ENCODE peak calls at places on chromosomes 4 and X, in seven cellular contexts. One of them, this sample, is unnamed.

GRCh38 chr4:130074096-130074495 is 978.1 kb downstream of the C4orf33 start:
- DNase-seq in NCI-H510A treated with DMSO at 0.1 percent for 48 hours: no peak
- DNase-seq in activated CD4-positive, alpha-beta T cell treated with anti-CD3 and anti-CD28 coated beads, Interleukin-2, amount 50 U/mL, for 1 hour: no peak
- DNase-seq in NCI-H345: no peak
- DNase-seq in upper lobe of left lung: no peak
- DNase-seq in mesenchymal stem cell: no peak
- DNase-seq in uterus: no peak
- DNase-seq in this sample: no peak

GRCh38 chrX:25151749-25152148 is 136.0 kb upstream of the ARX start:
- DNase-seq in NCI-H510A treated with DMSO at 0.1 percent for 48 hours: no peak
- DNase-seq in activated CD4-positive, alpha-beta T cell treated with anti-CD3 and anti-CD28 coated beads, Interleukin-2, amount 50 U/mL, for 1 hour: no peak
- DNase-seq in upper lobe of left lung: no peak
- DNase-seq in uterus: no peak
- DNase-seq in mesenchymal stem cell: no peak
- DNase-seq in NCI-H345: no peak
- DNase-seq in this sample: no peak

GRCh38 chr4:121633642-121634041 is 63.1 kb downstream of the ANXA5 start:
- DNase-seq in mesenchymal stem cell: no peak
- DNase-seq in activated CD4-positive, alpha-beta T cell treated with anti-CD3 and anti-CD28 coated beads, Interleukin-2, amount 50 U/mL, for 1 hour: no peak
- DNase-seq in NCI-H510A treated with DMSO at 0.1 percent for 48 hours: no peak
- DNase-seq in upper lobe of left lung: no peak
- DNase-seq in uterus: no peak
- DNase-seq in NCI-H345: no peak
- DNase-seq in this sample: no peak

GRCh38 chr4:158125325-158125724 is 47.5 kb downstream of the GASK1B start:
- DNase-seq in uterus: no peak
- DNase-seq in mesenchymal stem cell: no peak
- DNase-seq in NCI-H345: no peak
- DNase-seq in NCI-H510A treated with DMSO at 0.1 percent for 48 hours: no peak
- DNase-seq in upper lobe of left lung: no peak
- DNase-seq in activated CD4-positive, alpha-beta T cell treated with anti-CD3 and anti-CD28 coated beads, Interleukin-2, amount 50 U/mL, for 1 hour: no peak
- DNase-seq in this sample: no peak

GRCh38 chrX:154142386-154142785 is 1.7 kb upstream of the OPN1LW start:
- DNase-seq in uterus: peak
- DNase-seq in upper lobe of left lung: no peak
- DNase-seq in activated CD4-positive, alpha-beta T cell treated with anti-CD3 and anti-CD28 coated beads, Interleukin-2, amount 50 U/mL, for 1 hour: no peak
- DNase-seq in NCI-H345: no peak
- DNase-seq in NCI-H510A treated with DMSO at 0.1 percent for 48 hours: no peak
- DNase-seq in mesenchymal stem cell: no peak
- DNase-seq in this sample: no peak

GRCh38 chr4:10079951-10080873 is 36.4 kb downstream of the WDR1 start:
- DNase-seq in upper lobe of left lung: peak
- DNase-seq in NCI-H345: no peak
- DNase-seq in uterus: peak
- DNase-seq in mesenchymal stem cell: no peak
- DNase-seq in activated CD4-positive, alpha-beta T cell treated with anti-CD3 and anti-CD28 coated beads, Interleukin-2, amount 50 U/mL, for 1 hour: no peak
- DNase-seq in NCI-H510A treated with DMSO at 0.1 percent for 48 hours: no peak
- DNase-seq in this sample: no peak

GRCh38 chr4:144787365-144788263 is 141.7 kb downstream of the HHIP start:
- DNase-seq in activated CD4-positive, alpha-beta T cell treated with anti-CD3 and anti-CD28 coated beads, Interleukin-2, amount 50 U/mL, for 1 hour: no peak
- DNase-seq in NCI-H345: no peak
- DNase-seq in upper lobe of left lung: no peak
- DNase-seq in mesenchymal stem cell: peak
- DNase-seq in NCI-H510A treated with DMSO at 0.1 percent for 48 hours: peak
- DNase-seq in uterus: no peak
- DNase-seq in this sample: peak

GRCh38 chrX:100090931-100091330 is 319.1 kb downstream of the PCDH19 start:
- DNase-seq in activated CD4-positive, alpha-beta T cell treated with anti-CD3 and anti-CD28 coated beads, Interleukin-2, amount 50 U/mL, for 1 hour: no peak
- DNase-seq in uterus: no peak
- DNase-seq in NCI-H510A treated with DMSO at 0.1 percent for 48 hours: no peak
- DNase-seq in mesenchymal stem cell: peak
- DNase-seq in upper lobe of left lung: no peak
- DNase-seq in NCI-H345: no peak
- DNase-seq in this sample: no peak

GRCh38 chr4:111064342-111064993 is 441.6 kb upstream of the PITX2 start:
- DNase-seq in mesenchymal stem cell: peak
- DNase-seq in upper lobe of left lung: no peak
- DNase-seq in NCI-H345: no peak
- DNase-seq in activated CD4-positive, alpha-beta T cell treated with anti-CD3 and anti-CD28 coated beads, Interleukin-2, amount 50 U/mL, for 1 hour: no peak
- DNase-seq in uterus: no peak
- DNase-seq in NCI-H510A treated with DMSO at 0.1 percent for 48 hours: no peak
- DNase-seq in this sample: no peak

GRCh38 chr4:48949086-48949485 is 37.0 kb upstream of the CWH43 start:
- DNase-seq in NCI-H510A treated with DMSO at 0.1 percent for 48 hours: no peak
- DNase-seq in mesenchymal stem cell: no peak
- DNase-seq in NCI-H345: no peak
- DNase-seq in activated CD4-positive, alpha-beta T cell treated with anti-CD3 and anti-CD28 coated beads, Interleukin-2, amount 50 U/mL, for 1 hour: no peak
- DNase-seq in uterus: no peak
- DNase-seq in upper lobe of left lung: no peak
- DNase-seq in this sample: no peak

GRCh38 chrX:17833954-17834353 is 27.1 kb downstream of the RAI2 start:
- DNase-seq in NCI-H510A treated with DMSO at 0.1 percent for 48 hours: no peak
- DNase-seq in mesenchymal stem cell: no peak
- DNase-seq in uterus: no peak
- DNase-seq in activated CD4-positive, alpha-beta T cell treated with anti-CD3 and anti-CD28 coated beads, Interleukin-2, amount 50 U/mL, for 1 hour: no peak
- DNase-seq in upper lobe of left lung: no peak
- DNase-seq in NCI-H345: no peak
- DNase-seq in this sample: peak

GRCh38 chrX:123685273-123685672 is 47.6 kb downstream of the THOC2 start:
- DNase-seq in mesenchymal stem cell: no peak
- DNase-seq in activated CD4-positive, alpha-beta T cell treated with anti-CD3 and anti-CD28 coated beads, Interleukin-2, amount 50 U/mL, for 1 hour: no peak
- DNase-seq in uterus: no peak
- DNase-seq in upper lobe of left lung: no peak
- DNase-seq in NCI-H510A treated with DMSO at 0.1 percent for 48 hours: no peak
- DNase-seq in NCI-H345: no peak
- DNase-seq in this sample: no peak

GRCh38 chr4:151668687-151669402 is 92.0 kb downstream of the GATB start:
- DNase-seq in mesenchymal stem cell: no peak
- DNase-seq in activated CD4-positive, alpha-beta T cell treated with anti-CD3 and anti-CD28 coated beads, Interleukin-2, amount 50 U/mL, for 1 hour: no peak
- DNase-seq in upper lobe of left lung: no peak
- DNase-seq in NCI-H510A treated with DMSO at 0.1 percent for 48 hours: no peak
- DNase-seq in NCI-H345: no peak
- DNase-seq in uterus: no peak
- DNase-seq in this sample: no peak

GRCh38 chrX:41332408-41332987 is 1.5 kb upstream of the DDX3X start:
- DNase-seq in uterus: peak
- DNase-seq in NCI-H345: no peak
- DNase-seq in activated CD4-positive, alpha-beta T cell treated with anti-CD3 and anti-CD28 coated beads, Interleukin-2, amount 50 U/mL, for 1 hour: peak
- DNase-seq in upper lobe of left lung: peak
- DNase-seq in NCI-H510A treated with DMSO at 0.1 percent for 48 hours: peak
- DNase-seq in mesenchymal stem cell: no peak
- DNase-seq in this sample: peak

GRCh38 chr4:138707746-138708145 is 307.8 kb upstream of the NOCT start:
- DNase-seq in mesenchymal stem cell: peak
- DNase-seq in NCI-H510A treated with DMSO at 0.1 percent for 48 hours: no peak
- DNase-seq in uterus: no peak
- DNase-seq in activated CD4-positive, alpha-beta T cell treated with anti-CD3 and anti-CD28 coated beads, Interleukin-2, amount 50 U/mL, for 1 hour: no peak
- DNase-seq in upper lobe of left lung: no peak
- DNase-seq in NCI-H345: no peak
- DNase-seq in this sample: no peak

GRCh38 chrX:69365349-69365748 is 138.8 kb upstream of the NALF2 start:
- DNase-seq in uterus: no peak
- DNase-seq in activated CD4-positive, alpha-beta T cell treated with anti-CD3 and anti-CD28 coated beads, Interleukin-2, amount 50 U/mL, for 1 hour: no peak
- DNase-seq in mesenchymal stem cell: no peak
- DNase-seq in NCI-H345: no peak
- DNase-seq in NCI-H510A treated with DMSO at 0.1 percent for 48 hours: no peak
- DNase-seq in upper lobe of left lung: no peak
- DNase-seq in this sample: no peak

GRCh38 chr4:148030486-148030885 is 298.6 kb downstream of the ARHGAP10 start:
- DNase-seq in mesenchymal stem cell: peak
- DNase-seq in NCI-H510A treated with DMSO at 0.1 percent for 48 hours: no peak
- DNase-seq in uterus: no peak
- DNase-seq in upper lobe of left lung: no peak
- DNase-seq in NCI-H345: no peak
- DNase-seq in activated CD4-positive, alpha-beta T cell treated with anti-CD3 and anti-CD28 coated beads, Interleukin-2, amount 50 U/mL, for 1 hour: no peak
- DNase-seq in this sample: no peak

GRCh38 chr4:48025005-48025404 is 8.4 kb downstream of the NIPAL1 start:
- DNase-seq in NCI-H510A treated with DMSO at 0.1 percent for 48 hours: peak
- DNase-seq in NCI-H345: peak
- DNase-seq in activated CD4-positive, alpha-beta T cell treated with anti-CD3 and anti-CD28 coated beads, Interleukin-2, amount 50 U/mL, for 1 hour: no peak
- DNase-seq in uterus: no peak
- DNase-seq in upper lobe of left lung: no peak
- DNase-seq in mesenchymal stem cell: peak
- DNase-seq in this sample: no peak

GRCh38 chr4:6469898-6470501 is 2.4 kb downstream of the PPP2R2C start:
- DNase-seq in mesenchymal stem cell: no peak
- DNase-seq in NCI-H510A treated with DMSO at 0.1 percent for 48 hours: no peak
- DNase-seq in upper lobe of left lung: no peak
- DNase-seq in activated CD4-positive, alpha-beta T cell treated with anti-CD3 and anti-CD28 coated beads, Interleukin-2, amount 50 U/mL, for 1 hour: no peak
- DNase-seq in NCI-H345: no peak
- DNase-seq in uterus: no peak
- DNase-seq in this sample: no peak

GRCh38 chrX:120477453-120477852 is 8.4 kb upstream of the LAMP2 start:
- DNase-seq in NCI-H510A treated with DMSO at 0.1 percent for 48 hours: no peak
- DNase-seq in activated CD4-positive, alpha-beta T cell treated with anti-CD3 and anti-CD28 coated beads, Interleukin-2, amount 50 U/mL, for 1 hour: no peak
- DNase-seq in mesenchymal stem cell: no peak
- DNase-seq in upper lobe of left lung: no peak
- DNase-seq in uterus: no peak
- DNase-seq in NCI-H345: no peak
- DNase-seq in this sample: no peak

GRCh38 chr4:4590496-4590895 is 48.6 kb upstream of the STX18 start:
- DNase-seq in uterus: no peak
- DNase-seq in NCI-H345: no peak
- DNase-seq in activated CD4-positive, alpha-beta T cell treated with anti-CD3 and anti-CD28 coated beads, Interleukin-2, amount 50 U/mL, for 1 hour: no peak
- DNase-seq in NCI-H510A treated with DMSO at 0.1 percent for 48 hours: no peak
- DNase-seq in mesenchymal stem cell: peak
- DNase-seq in upper lobe of left lung: no peak
- DNase-seq in this sample: no peak

GRCh38 chr4:73442275-73442674 is 6.3 kb downstream of the AFP start:
- DNase-seq in uterus: no peak
- DNase-seq in NCI-H345: no peak
- DNase-seq in activated CD4-positive, alpha-beta T cell treated with anti-CD3 and anti-CD28 coated beads, Interleukin-2, amount 50 U/mL, for 1 hour: no peak
- DNase-seq in mesenchymal stem cell: no peak
- DNase-seq in NCI-H510A treated with DMSO at 0.1 percent for 48 hours: no peak
- DNase-seq in upper lobe of left lung: no peak
- DNase-seq in this sample: no peak

GRCh38 chr4:55864577-55865223 is 11.3 kb downstream of the EXOC1 start:
- DNase-seq in NCI-H345: no peak
- DNase-seq in uterus: no peak
- DNase-seq in activated CD4-positive, alpha-beta T cell treated with anti-CD3 and anti-CD28 coated beads, Interleukin-2, amount 50 U/mL, for 1 hour: no peak
- DNase-seq in mesenchymal stem cell: no peak
- DNase-seq in NCI-H510A treated with DMSO at 0.1 percent for 48 hours: no peak
- DNase-seq in upper lobe of left lung: no peak
- DNase-seq in this sample: no peak

GRCh38 chr4:76301068-76301774 is 5.3 kb upstream of the STBD1 start:
- DNase-seq in upper lobe of left lung: no peak
- DNase-seq in activated CD4-positive, alpha-beta T cell treated with anti-CD3 and anti-CD28 coated beads, Interleukin-2, amount 50 U/mL, for 1 hour: no peak
- DNase-seq in mesenchymal stem cell: peak
- DNase-seq in NCI-H510A treated with DMSO at 0.1 percent for 48 hours: peak
- DNase-seq in NCI-H345: peak
- DNase-seq in uterus: no peak
- DNase-seq in this sample: no peak

GRCh38 chrX:84099120-84099519 is 88.9 kb downstream of the RPS6KA6 start:
- DNase-seq in upper lobe of left lung: no peak
- DNase-seq in NCI-H345: no peak
- DNase-seq in NCI-H510A treated with DMSO at 0.1 percent for 48 hours: no peak
- DNase-seq in uterus: no peak
- DNase-seq in activated CD4-positive, alpha-beta T cell treated with anti-CD3 and anti-CD28 coated beads, Interleukin-2, amount 50 U/mL, for 1 hour: no peak
- DNase-seq in mesenchymal stem cell: no peak
- DNase-seq in this sample: no peak

GRCh38 chr4:76856183-76856969 is 41.6 kb downstream of the SOWAHB start:
- DNase-seq in mesenchymal stem cell: peak
- DNase-seq in uterus: no peak
- DNase-seq in NCI-H510A treated with DMSO at 0.1 percent for 48 hours: peak
- DNase-seq in upper lobe of left lung: no peak
- DNase-seq in NCI-H345: no peak
- DNase-seq in activated CD4-positive, alpha-beta T cell treated with anti-CD3 and anti-CD28 coated beads, Interleukin-2, amount 50 U/mL, for 1 hour: no peak
- DNase-seq in this sample: no peak

GRCh38 chr4:22667332-22667731 is 25.4 kb upstream of the GBA3 start:
- DNase-seq in uterus: no peak
- DNase-seq in NCI-H510A treated with DMSO at 0.1 percent for 48 hours: no peak
- DNase-seq in activated CD4-positive, alpha-beta T cell treated with anti-CD3 and anti-CD28 coated beads, Interleukin-2, amount 50 U/mL, for 1 hour: no peak
- DNase-seq in upper lobe of left lung: no peak
- DNase-seq in NCI-H345: no peak
- DNase-seq in mesenchymal stem cell: no peak
- DNase-seq in this sample: no peak